ENCODE peak calls at places on chromosomes 12 and 14, in six cellular contexts. One of them, this sample, is unnamed.

GRCh38 chr14:22614240-22614799 is 16.2 kb downstream of the ABHD4 start:
- DNase-seq in uterus: no peak
- DNase-seq in Peyer's patch: no peak
- DNase-seq in HepG2: peak
- DNase-seq in adrenal gland: peak
- DNase-seq in transverse colon: no peak
- DNase-seq in this sample: no peak

GRCh38 chr14:64764641-64765520 is 60.7 kb downstream of the PLEKHG3 start:
- DNase-seq in uterus: peak
- DNase-seq in Peyer's patch: peak
- DNase-seq in HepG2: peak
- DNase-seq in adrenal gland: peak
- DNase-seq in transverse colon: peak
- DNase-seq in this sample: peak

GRCh38 chr12:4787965-4788364 is 67.8 kb downstream of the GALNT8 start:
- DNase-seq in uterus: no peak
- DNase-seq in Peyer's patch: no peak
- DNase-seq in HepG2: no peak
- DNase-seq in adrenal gland: no peak
- DNase-seq in transverse colon: no peak
- DNase-seq in this sample: no peak

GRCh38 chr12:130680451-130680990 is 35.6 kb downstream of the RIMBP2 start:
- DNase-seq in uterus: no peak
- DNase-seq in Peyer's patch: no peak
- DNase-seq in HepG2: no peak
- DNase-seq in adrenal gland: no peak
- DNase-seq in transverse colon: no peak
- DNase-seq in this sample: no peak

GRCh38 chr14:69008411-69008810 is 29.3 kb upstream of the ACTN1 start:
- DNase-seq in uterus: no peak
- DNase-seq in Peyer's patch: no peak
- DNase-seq in HepG2: no peak
- DNase-seq in adrenal gland: no peak
- DNase-seq in transverse colon: no peak
- DNase-seq in this sample: no peak

GRCh38 chr12:52278530-52278929 is 4.1 kb downstream of the KRT86 start:
- DNase-seq in uterus: no peak
- DNase-seq in Peyer's patch: no peak
- DNase-seq in HepG2: no peak
- DNase-seq in adrenal gland: no peak
- DNase-seq in transverse colon: no peak
- DNase-seq in this sample: no peak

GRCh38 chr14:99268776-99269510 is 3.1 kb downstream of the BCL11B start:
- DNase-seq in uterus: no peak
- DNase-seq in Peyer's patch: peak
- DNase-seq in HepG2: no peak
- DNase-seq in adrenal gland: no peak
- DNase-seq in transverse colon: no peak
- DNase-seq in this sample: no peak

GRCh38 chr14:77240336-77240915 is 30.6 kb downstream of the NGB start:
- DNase-seq in uterus: no peak
- DNase-seq in Peyer's patch: no peak
- DNase-seq in HepG2: no peak
- DNase-seq in adrenal gland: no peak
- DNase-seq in transverse colon: no peak
- DNase-seq in this sample: no peak

GRCh38 chr14:71318097-71318459 is 410.8 kb downstream of the PCNX1 start:
- DNase-seq in uterus: no peak
- DNase-seq in Peyer's patch: no peak
- DNase-seq in HepG2: no peak
- DNase-seq in adrenal gland: no peak
- DNase-seq in transverse colon: no peak
- DNase-seq in this sample: no peak

GRCh38 chr14:71321556-71322315 is 414.5 kb downstream of the PCNX1 start:
- DNase-seq in uterus: peak
- DNase-seq in Peyer's patch: no peak
- DNase-seq in HepG2: peak
- DNase-seq in adrenal gland: peak
- DNase-seq in transverse colon: no peak
- DNase-seq in this sample: no peak

GRCh38 chr14:71319646-71320045 is 412.4 kb downstream of the PCNX1 start:
- DNase-seq in uterus: peak
- DNase-seq in Peyer's patch: no peak
- DNase-seq in HepG2: no peak
- DNase-seq in adrenal gland: no peak
- DNase-seq in transverse colon: no peak
- DNase-seq in this sample: no peak

GRCh38 chr14:71320734-71321555 is 413.7 kb downstream of the PCNX1 start:
- DNase-seq in uterus: peak
- DNase-seq in Peyer's patch: peak
- DNase-seq in HepG2: no peak
- DNase-seq in adrenal gland: peak
- DNase-seq in transverse colon: peak
- DNase-seq in this sample: peak

DNA sequence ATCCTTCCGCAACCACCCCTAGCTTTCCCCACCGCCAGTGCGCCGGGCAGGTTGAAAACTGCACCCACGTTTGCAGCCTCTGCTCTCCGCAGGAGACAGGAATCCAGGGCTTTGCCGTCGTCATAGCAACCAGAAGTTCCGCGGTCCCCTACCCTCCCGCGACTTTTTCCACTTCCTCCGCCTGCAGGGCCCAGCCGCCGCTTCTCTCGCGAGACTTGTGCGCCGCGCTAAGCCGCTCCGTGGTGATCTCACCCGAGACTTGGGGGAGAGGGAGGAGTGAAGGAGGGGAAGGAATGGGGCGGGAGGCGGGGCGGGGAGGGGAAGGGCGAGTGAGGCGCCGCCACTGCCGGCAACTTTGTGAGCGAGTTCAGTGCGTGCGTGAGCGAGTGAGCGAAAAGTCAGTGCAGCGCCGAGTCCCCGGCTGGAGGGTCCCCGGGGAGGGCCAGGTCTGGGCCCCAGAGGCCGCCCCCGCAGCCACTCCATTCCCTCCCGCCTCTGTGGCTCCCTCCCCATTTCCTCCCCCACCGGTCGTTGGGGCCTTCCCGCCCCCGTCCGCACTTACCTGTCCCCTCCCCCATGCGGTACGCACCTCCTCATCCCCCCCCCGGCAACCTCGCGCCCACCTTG is 413.0 kb downstream of the PCNX1 start:
- DNase-seq in uterus: peak
- DNase-seq in Peyer's patch: peak
- DNase-seq in HepG2: peak
- DNase-seq in adrenal gland: peak
- DNase-seq in transverse colon: peak
- DNase-seq in this sample: peak
- TF ChIP-seq POLR2A in uterus: peak
- TF ChIP-seq POLR2A in Peyer's patch: peak
- TF ChIP-seq POLR2A in HepG2: peak
- TF ChIP-seq POLR2A in adrenal gland: peak
- TF ChIP-seq POLR2A in transverse colon: peak
- TF ChIP-seq POLR2A in this sample: peak

GRCh38 chr12:132672116-132672515 is 15.0 kb downstream of the POLE start:
- DNase-seq in uterus: no peak
- DNase-seq in Peyer's patch: peak
- DNase-seq in HepG2: no peak
- DNase-seq in adrenal gland: no peak
- DNase-seq in transverse colon: no peak
- DNase-seq in this sample: no peak
- TF ChIP-seq POLR2A in uterus: no peak
- TF ChIP-seq POLR2A in Peyer's patch: no peak
- TF ChIP-seq POLR2A in HepG2: no peak
- TF ChIP-seq POLR2A in adrenal gland: no peak
- TF ChIP-seq POLR2A in transverse colon: no peak
- TF ChIP-seq POLR2A in this sample: no peak

GRCh38 chr14:73736842-73737241 is 22.7 kb upstream of the PNMA1 start:
- DNase-seq in uterus: no peak
- DNase-seq in Peyer's patch: no peak
- DNase-seq in HepG2: no peak
- DNase-seq in adrenal gland: no peak
- DNase-seq in transverse colon: no peak
- DNase-seq in this sample: no peak
- TF ChIP-seq POLR2A in uterus: no peak
- TF ChIP-seq POLR2A in Peyer's patch: no peak
- TF ChIP-seq POLR2A in HepG2: no peak
- TF ChIP-seq POLR2A in adrenal gland: no peak
- TF ChIP-seq POLR2A in transverse colon: no peak
- TF ChIP-seq POLR2A in this sample: no peak

GRCh38 chr12:93676408-93677194 is 574 bp upstream of the CRADD start:
- DNase-seq in uterus: no peak
- DNase-seq in Peyer's patch: no peak
- DNase-seq in HepG2: no peak
- DNase-seq in adrenal gland: no peak
- DNase-seq in transverse colon: no peak
- DNase-seq in this sample: no peak

GRCh38 chr12:93679308-93679933 is 2.2 kb downstream of the CRADD start:
- DNase-seq in uterus: no peak
- DNase-seq in Peyer's patch: no peak
- DNase-seq in HepG2: no peak
- DNase-seq in adrenal gland: peak
- DNase-seq in transverse colon: no peak
- DNase-seq in this sample: no peak

GRCh38 chr12:93678779-93679178 is 1.6 kb downstream of the CRADD start:
- DNase-seq in uterus: no peak
- DNase-seq in Peyer's patch: no peak
- DNase-seq in HepG2: no peak
- DNase-seq in adrenal gland: no peak
- DNase-seq in transverse colon: no peak
- DNase-seq in this sample: no peak

GRCh38 chr12:93674386-93674785 is 2.8 kb upstream of the CRADD start:
- DNase-seq in uterus: no peak
- DNase-seq in Peyer's patch: no peak
- DNase-seq in HepG2: no peak
- DNase-seq in adrenal gland: no peak
- DNase-seq in transverse colon: no peak
- DNase-seq in this sample: no peak

DNA sequence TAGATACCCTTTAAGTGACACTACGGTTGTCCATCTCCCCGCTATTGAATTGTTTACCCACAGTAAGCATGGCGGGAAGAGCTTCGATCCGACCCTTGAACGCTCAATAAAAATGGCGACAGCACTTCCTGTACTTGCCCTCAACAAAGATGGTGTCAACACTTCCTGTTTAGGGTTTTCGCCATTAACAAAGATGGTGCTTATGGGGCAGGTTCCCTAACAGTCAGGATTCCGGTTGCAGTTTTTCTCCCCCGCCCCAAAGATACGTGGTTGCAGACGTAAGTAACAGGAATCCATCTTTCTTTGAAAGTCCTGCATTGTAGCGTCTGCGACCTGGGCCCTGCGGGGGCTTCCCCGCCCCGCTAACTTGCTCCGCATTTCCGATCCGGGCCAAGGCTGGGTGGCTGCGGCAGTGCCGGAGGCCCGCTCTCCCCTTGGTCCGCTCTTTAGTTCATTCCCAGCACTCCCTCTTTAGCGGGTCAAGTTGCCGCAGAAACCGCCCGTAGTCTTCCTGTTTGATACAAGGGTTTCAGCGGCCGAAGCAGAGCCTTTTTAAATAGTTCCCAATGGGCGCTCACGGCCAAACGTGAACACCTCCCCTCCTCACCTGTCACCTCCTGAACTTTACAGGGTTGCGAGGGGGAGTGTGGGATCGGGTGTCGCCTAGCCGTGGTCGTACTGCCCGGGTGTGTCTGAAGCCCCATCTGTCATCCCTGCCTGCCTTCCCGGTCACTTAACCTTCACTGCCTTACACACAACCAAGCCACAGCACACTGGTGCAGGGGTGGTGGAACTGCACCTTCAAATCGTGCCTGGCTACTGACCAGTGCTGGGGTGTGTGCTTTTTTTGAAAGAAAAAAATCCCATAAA is at the start of gene CRADD:
- DNase-seq in uterus: peak
- DNase-seq in Peyer's patch: peak
- DNase-seq in HepG2: peak
- DNase-seq in adrenal gland: peak
- DNase-seq in transverse colon: peak
- DNase-seq in this sample: peak
- TF ChIP-seq POLR2A in uterus: peak
- TF ChIP-seq POLR2A in Peyer's patch: peak
- TF ChIP-seq POLR2A in HepG2: peak
- TF ChIP-seq POLR2A in adrenal gland: peak
- TF ChIP-seq POLR2A in transverse colon: peak
- TF ChIP-seq POLR2A in this sample: peak

DNA sequence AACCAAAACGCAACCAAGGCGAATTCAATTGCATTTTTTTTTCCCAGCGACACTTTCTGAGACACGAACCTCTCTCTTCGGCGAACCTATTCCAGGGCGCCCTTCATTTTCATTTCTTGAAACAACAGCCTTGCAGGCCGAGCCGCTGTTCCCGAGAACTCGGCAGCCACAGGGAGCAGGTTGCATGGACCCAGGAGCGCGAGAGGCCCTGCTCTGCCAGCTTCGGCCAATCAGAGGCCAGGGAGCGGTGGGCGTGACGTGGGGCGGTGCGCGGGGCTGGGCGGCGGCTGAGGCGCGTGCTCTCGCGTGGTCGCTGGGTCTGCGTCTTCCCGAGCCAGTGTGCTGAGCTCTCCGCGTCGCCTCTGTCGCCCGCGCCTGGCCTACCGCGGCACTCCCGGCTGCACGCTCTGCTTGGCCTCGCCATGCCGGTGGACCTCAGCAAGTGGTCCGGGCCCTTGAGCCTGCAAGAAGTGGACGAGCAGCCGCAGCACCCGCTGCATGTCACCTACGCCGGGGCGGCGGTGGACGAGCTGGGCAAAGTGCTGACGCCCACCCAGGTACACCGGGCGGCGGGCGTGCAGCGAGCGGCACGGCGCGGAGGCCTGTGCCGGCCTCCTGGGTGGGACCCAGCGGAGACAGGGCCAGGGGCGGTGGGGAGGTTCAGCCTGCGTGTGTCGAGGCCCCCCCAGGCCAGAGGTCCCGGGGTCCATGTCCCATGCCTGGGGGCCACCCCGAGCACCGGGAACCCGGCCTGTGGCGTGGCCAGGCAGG is at the start of gene PEBP1:
- DNase-seq in uterus: peak
- DNase-seq in Peyer's patch: peak
- DNase-seq in HepG2: peak
- DNase-seq in adrenal gland: peak
- DNase-seq in transverse colon: peak
- DNase-seq in this sample: peak
- TF ChIP-seq POLR2A in uterus: peak
- TF ChIP-seq POLR2A in Peyer's patch: peak
- TF ChIP-seq POLR2A in HepG2: peak
- TF ChIP-seq POLR2A in adrenal gland: peak
- TF ChIP-seq POLR2A in transverse colon: peak
- TF ChIP-seq POLR2A in this sample: peak

GRCh38 chr12:31837913-31838312 is 109.1 kb upstream of the AMN1 start:
- DNase-seq in uterus: no peak
- DNase-seq in Peyer's patch: no peak
- DNase-seq in HepG2: no peak
- DNase-seq in adrenal gland: no peak
- DNase-seq in transverse colon: no peak
- DNase-seq in this sample: no peak

GRCh38 chr12:31846405-31846804 is 112.8 kb upstream of the RESF1 start:
- DNase-seq in uterus: no peak
- DNase-seq in Peyer's patch: no peak
- DNase-seq in HepG2: no peak
- DNase-seq in adrenal gland: no peak
- DNase-seq in transverse colon: no peak
- DNase-seq in this sample: no peak

GRCh38 chr12:31845613-31846321 is 113.4 kb upstream of the RESF1 start:
- DNase-seq in uterus: no peak
- DNase-seq in Peyer's patch: no peak
- DNase-seq in HepG2: peak
- DNase-seq in adrenal gland: no peak
- DNase-seq in transverse colon: no peak
- DNase-seq in this sample: no peak

GRCh38 chr12:31849090-31849687 is 110.0 kb upstream of the RESF1 start:
- DNase-seq in uterus: no peak
- DNase-seq in Peyer's patch: no peak
- DNase-seq in HepG2: no peak
- DNase-seq in adrenal gland: no peak
- DNase-seq in transverse colon: no peak
- DNase-seq in this sample: no peak

GRCh38 chr12:31843399-31844095 is 114.7 kb upstream of the AMN1 start:
- DNase-seq in uterus: no peak
- DNase-seq in Peyer's patch: no peak
- DNase-seq in HepG2: no peak
- DNase-seq in adrenal gland: no peak
- DNase-seq in transverse colon: no peak
- DNase-seq in this sample: no peak
- TF ChIP-seq POLR2A in uterus: no peak
- TF ChIP-seq POLR2A in Peyer's patch: no peak
- TF ChIP-seq POLR2A in HepG2: no peak
- TF ChIP-seq POLR2A in adrenal gland: no peak
- TF ChIP-seq POLR2A in transverse colon: no peak
- TF ChIP-seq POLR2A in this sample: no peak